ENCODE peak calls at places on chromosomes 16 and 17, in eight cellular contexts. N, J, U, H, Y, V, K and S are unnamed samples.
A peak's percentile ranks its signal among the peaks of the same experiment; 100 is the strongest.

GRCh38 chr17:45298546-45299285 is 18.1 kb downstream of the MAP3K14 start:
- DNase-seq in N (no peak), J (no peak), U (no peak), H (no peak), Y (no peak), V (no peak), K (no peak), S (no peak)

GRCh38 chr17:12765544-12765943 is 23.8 kb upstream of the ARHGAP44 start:
- DNase-seq in N (no peak), J (no peak), U (peak; percentile 52), H (peak; percentile 65), Y (peak; percentile 41), V (peak; percentile 46), K (peak; percentile 72), S (peak; percentile 25)

GRCh38 chr17:41579484-41580243 is 7.0 kb downstream of the KRT14 start:
- DNase-seq in N (peak; percentile 84), J (peak; percentile 98), U (peak; percentile 33), H (peak; percentile 51), Y (peak; percentile 48), V (peak; percentile 75), K (peak; percentile 20), S (peak; percentile 18)

GRCh38 chr17:71392715-71393567 is 727.9 kb upstream of the SOX9 start:
- DNase-seq in N (no peak), J (no peak), U (no peak), H (no peak), Y (no peak), V (no peak), K (peak; percentile 36), S (no peak)

GRCh38 chr16:67694611-67695010 is 24.5 kb downstream of the GFOD2 start:
- DNase-seq in N (no peak), J (no peak), U (no peak), H (no peak), Y (no peak), V (no peak), K (no peak), S (no peak)

GRCh38 chr16:52912565-52913173 is 140.0 kb downstream of the CHD9NB start:
- DNase-seq in N (peak; percentile 66), J (peak; percentile 80), U (peak; percentile 1), H (peak; percentile 76), Y (peak; percentile 14), V (peak; percentile 22), K (peak; percentile 33), S (no peak)

GRCh38 chr17:6893382-6894205 is 62.1 kb upstream of the TEKT1 start:
- DNase-seq in N (no peak), J (peak; percentile 62), U (no peak), H (no peak), Y (no peak), V (no peak), K (no peak), S (no peak)

GRCh38 chr17:17890773-17891759 is 54.3 kb upstream of the SREBF1 start:
- DNase-seq in N (peak; percentile 41), J (peak; percentile 84), U (peak; percentile 42), H (no peak), Y (peak; percentile 64), V (no peak), K (peak; percentile 39), S (no peak)

GRCh38 chr16:56610017-56610608 is 1.7 kb downstream of the MT2A start:
- DNase-seq in N (peak; percentile 48), J (no peak), U (peak; percentile 85), H (no peak), Y (peak; percentile 95), V (no peak), K (peak; percentile 60), S (no peak)

GRCh38 chr16:85153656-85154091 is 41.4 kb upstream of the CIBAR2 start:
- DNase-seq in N (no peak), J (no peak), U (no peak), H (no peak), Y (no peak), V (no peak), K (no peak), S (no peak)

GRCh38 chr17:78268960-78269892 is 37.8 kb downstream of the TMEM235 start:
- DNase-seq in N (no peak), J (peak; percentile 79), U (no peak), H (no peak), Y (no peak), V (no peak), K (no peak), S (peak; percentile 24)

GRCh38 chr17:80667462-80668277 is 123.0 kb downstream of the RPTOR start:
- DNase-seq in N (no peak), J (no peak), U (no peak), H (no peak), Y (no peak), V (no peak), K (no peak), S (no peak)

GRCh38 chr16:35431829-35432663 is 1972.6 kb downstream of the TP53TG3F start:
- DNase-seq in N (no peak), J (no peak), U (no peak), H (no peak), Y (no peak), V (no peak), K (no peak), S (no peak)

GRCh38 chr17:12627776-12628491 is 37.8 kb upstream of the MYOCD start:
- DNase-seq in N (no peak), J (no peak), U (no peak), H (no peak), Y (peak; percentile 23), V (no peak), K (no peak), S (no peak)

GRCh38 chr17:3688852-3689261 is 7.1 kb downstream of the P2RX5 start:
- DNase-seq in N (no peak), J (no peak), U (no peak), H (no peak), Y (no peak), V (no peak), K (no peak), S (no peak)

GRCh38 chr17:64506201-64506575 is at the start of gene DDX5:
- DNase-seq in N (peak; percentile 95), J (peak; percentile 99), U (peak; percentile 86), H (peak; percentile 96), Y (peak; percentile 95), V (peak; percentile 91), K (no peak), S (peak; percentile 94)

GRCh38 chr16:31711344-31711845 is 162.2 kb upstream of the ZNF267 start:
- DNase-seq in N (no peak), J (no peak), U (no peak), H (no peak), Y (no peak), V (no peak), K (no peak), S (no peak)

GRCh38 chr16:12020007-12020406 is 43.5 kb downstream of the SNX29 start:
- DNase-seq in N (no peak), J (no peak), U (no peak), H (no peak), Y (no peak), V (no peak), K (no peak), S (no peak)

GRCh38 chr17:39364236-39365025 is 37.0 kb downstream of the FBXL20 start:
- DNase-seq in N (no peak), J (no peak), U (no peak), H (no peak), Y (no peak), V (no peak), K (no peak), S (no peak)

GRCh38 chr17:284676-285355 is 67.8 kb downstream of the RPH3AL start:
- DNase-seq in N (no peak), J (no peak), U (no peak), H (no peak), Y (no peak), V (no peak), K (no peak), S (no peak)

GRCh38 chr16:9007177-9007794 is 43.6 kb upstream of the USP7 start:
- DNase-seq in N (no peak), J (no peak), U (no peak), H (no peak), Y (peak; percentile 18), V (no peak), K (no peak), S (no peak)

GRCh38 chr16:67053767-67054334 is 24.9 kb downstream of the CBFB start:
- DNase-seq in N (no peak), J (no peak), U (no peak), H (no peak), Y (no peak), V (no peak), K (no peak), S (no peak)

GRCh38 chr16:78852236-78852635 is 748.3 kb downstream of the MAF start:
- DNase-seq in N (no peak), J (no peak), U (no peak), H (no peak), Y (no peak), V (no peak), K (no peak), S (no peak)

GRCh38 chr17:21278304-21279197 is 6.0 kb upstream of the MAP2K3 start:
- DNase-seq in N (peak; percentile 47), J (no peak), U (no peak), H (no peak), Y (no peak), V (no peak), K (no peak), S (no peak)

GRCh38 chr17:44928136-44928535 is 12.8 kb upstream of the GFAP start:
- DNase-seq in N (no peak), J (no peak), U (no peak), H (no peak), Y (no peak), V (no peak), K (no peak), S (no peak)

GRCh38 chr17:57534863-57535651 is 210.0 kb downstream of the CCDC182 start:
- DNase-seq in N (no peak), J (no peak), U (no peak), H (no peak), Y (no peak), V (no peak), K (no peak), S (no peak)
- TF ChIP-seq CTCF in N (no peak), J (no peak), U (no peak), H (no peak), Y (no peak), V (no peak), K (no peak), S (no peak)

DNA sequence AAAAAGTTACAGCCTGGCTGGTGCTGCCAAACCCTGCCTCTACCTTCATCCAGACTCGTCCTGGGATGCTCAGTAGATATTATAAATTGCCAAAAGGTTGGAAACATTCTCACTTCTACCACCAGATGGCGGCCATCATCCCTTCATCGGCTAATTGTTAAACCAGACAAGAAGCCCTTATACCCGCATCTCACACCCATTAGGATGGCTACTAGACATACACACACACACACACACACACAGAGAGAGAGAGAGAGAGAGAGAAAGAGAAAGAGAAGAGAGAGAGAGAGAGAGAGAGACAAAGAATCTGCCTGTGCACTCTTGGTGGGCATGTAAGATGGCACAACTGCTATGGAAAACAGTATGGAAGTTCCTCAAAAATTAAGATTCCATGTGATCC is 15.0 kb upstream of the SCIMP start:
- DNase-seq in N (peak; percentile 75), J (peak; percentile 77), U (peak; percentile 65), H (no peak), Y (peak; percentile 49), V (peak; percentile 58), K (peak; percentile 66), S (peak; percentile 57)
- TF ChIP-seq CTCF in N (peak; percentile 61), J (peak; percentile 70), U (peak; percentile 68), H (peak; percentile 69), Y (peak; percentile 60), V (peak; percentile 63), K (peak; percentile 68), S (peak; percentile 69)

GRCh38 chr17:31696184-31696602 is 162.9 kb downstream of the COPRS start:
- DNase-seq in N (peak; percentile 72), J (peak; percentile 60), U (peak; percentile 93), H (no peak), Y (peak; percentile 98), V (peak; percentile 82), K (peak; percentile 95), S (peak; percentile 95)
- TF ChIP-seq CTCF in N (no peak), J (peak; percentile 39), U (peak; percentile 25), H (no peak), Y (peak; percentile 26), V (no peak), K (peak; percentile 30), S (peak; percentile 38)

GRCh38 chr16:2914233-2914632 is 2.5 kb downstream of the FLYWCH1 start:
- DNase-seq in N (no peak), J (no peak), U (no peak), H (no peak), Y (no peak), V (no peak), K (no peak), S (no peak)
- TF ChIP-seq CTCF in N (no peak), J (no peak), U (no peak), H (no peak), Y (no peak), V (no peak), K (no peak), S (no peak)